ENCODE peak calls at places on chromosomes 5 and 9, in five cellular contexts. N is H1, V is mesenchymal stem cell, C is IMR-90, Q is neuronal stem cell. F is an unnamed sample. For H3K4me1, the result is how much of the 10 kb centered on the place peaks cover.

GRCh38 chr5:155878991-155879575 is 447.9 kb upstream of the SGCD start:
- DNase-seq in N (no peak), V (no peak), C (no peak), Q (no peak), F (no peak)

GRCh38 chr5:124996764-124997077 is 250.3 kb upstream of the ZNF608 start:
- DNase-seq in N (no peak), V (peak), C (peak), Q (peak), F (peak)

GRCh38 chr9:135419106-135419505 is 60.5 kb upstream of the PPP1R26 start:
- DNase-seq in N (no peak), V (no peak), C (no peak), Q (no peak), F (no peak)

GRCh38 chr5:39191216-39191615 is 28.1 kb downstream of the FYB1 start:
- DNase-seq in N (no peak), V (no peak), C (no peak), Q (no peak), F (no peak)

GRCh38 chr5:110386782-110387181 is 339.7 kb downstream of the TMEM232 start:
- DNase-seq in N (no peak), V (peak), C (peak), Q (no peak), F (peak)

GRCh38 chr9:79257215-79257614 is 314.6 kb upstream of the TLE4 start:
- DNase-seq in N (no peak), V (no peak), C (no peak), Q (no peak), F (no peak)

GRCh38 chr5:68396722-68397121 is 181.2 kb downstream of the PIK3R1 start:
- DNase-seq in N (no peak), V (no peak), C (no peak), Q (no peak), F (no peak)

GRCh38 chr9:127344373-127344995 is 52.5 kb upstream of the SLC2A8 start:
- DNase-seq in N (no peak), V (peak), C (peak), Q (no peak), F (peak)

GRCh38 chr5:133391349-133392136 is 220.8 kb downstream of the FSTL4 start:
- DNase-seq in N (peak), V (no peak), C (no peak), Q (no peak), F (no peak)

GRCh38 chr9:36503172-36504153 is 69.2 kb upstream of the MELK start:
- DNase-seq in N (no peak), V (peak), C (peak), Q (no peak), F (no peak)

GRCh38 chr5:81128416-81128815 is 104.7 kb upstream of the CKMT2 start:
- DNase-seq in N (no peak), V (no peak), C (no peak), Q (no peak), F (no peak)

GRCh38 chr5:94983861-94984535 is 300.9 kb downstream of the MCTP1 start:
- DNase-seq in N (no peak), V (peak), C (peak), Q (no peak), F (no peak)

DNA sequence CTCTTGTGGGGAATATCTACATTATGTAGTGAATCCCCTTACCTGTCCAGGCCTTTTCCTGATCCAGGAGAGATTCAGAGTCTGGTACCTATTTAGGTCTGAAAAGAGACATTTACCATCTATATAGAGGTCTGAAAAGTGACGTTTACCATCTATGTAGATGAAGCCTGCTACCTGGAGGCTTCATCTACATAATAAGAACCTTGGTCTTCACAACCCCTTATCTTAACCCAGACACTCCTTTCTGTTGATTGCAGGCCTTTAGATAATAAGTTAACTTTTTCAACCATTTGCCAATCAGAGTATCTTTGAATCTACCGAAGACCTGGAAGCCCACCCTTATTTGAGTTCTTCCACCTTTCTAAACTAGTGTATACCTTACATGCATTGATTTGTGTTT is 113.0 kb upstream of the DMRT1 start:
- DNase-seq in N (no peak), V (no peak), C (no peak), Q (no peak), F (no peak)
- H4K91ac ChIP-seq in N (no peak), V (no peak), C (no peak), Q (no peak), F (peak)

GRCh38 chr9:21985964-21986667 is 8.1 kb downstream of the CDKN2A start:
- DNase-seq in N (no peak), V (no peak), C (no peak), Q (no peak), F (no peak)

GRCh38 chr9:21988056-21988990 is 5.9 kb downstream of the CDKN2A start:
- DNase-seq in N (no peak), V (no peak), C (no peak), Q (no peak), F (no peak)

GRCh38 chr9:21993007-21993406 is 1.2 kb downstream of the CDKN2A start:
- DNase-seq in N (no peak), V (no peak), C (no peak), Q (no peak), F (no peak)

GRCh38 chr9:21991039-21991959 is 2.9 kb downstream of the CDKN2A start:
- DNase-seq in N (no peak), V (no peak), C (no peak), Q (no peak), F (no peak)

DNA sequence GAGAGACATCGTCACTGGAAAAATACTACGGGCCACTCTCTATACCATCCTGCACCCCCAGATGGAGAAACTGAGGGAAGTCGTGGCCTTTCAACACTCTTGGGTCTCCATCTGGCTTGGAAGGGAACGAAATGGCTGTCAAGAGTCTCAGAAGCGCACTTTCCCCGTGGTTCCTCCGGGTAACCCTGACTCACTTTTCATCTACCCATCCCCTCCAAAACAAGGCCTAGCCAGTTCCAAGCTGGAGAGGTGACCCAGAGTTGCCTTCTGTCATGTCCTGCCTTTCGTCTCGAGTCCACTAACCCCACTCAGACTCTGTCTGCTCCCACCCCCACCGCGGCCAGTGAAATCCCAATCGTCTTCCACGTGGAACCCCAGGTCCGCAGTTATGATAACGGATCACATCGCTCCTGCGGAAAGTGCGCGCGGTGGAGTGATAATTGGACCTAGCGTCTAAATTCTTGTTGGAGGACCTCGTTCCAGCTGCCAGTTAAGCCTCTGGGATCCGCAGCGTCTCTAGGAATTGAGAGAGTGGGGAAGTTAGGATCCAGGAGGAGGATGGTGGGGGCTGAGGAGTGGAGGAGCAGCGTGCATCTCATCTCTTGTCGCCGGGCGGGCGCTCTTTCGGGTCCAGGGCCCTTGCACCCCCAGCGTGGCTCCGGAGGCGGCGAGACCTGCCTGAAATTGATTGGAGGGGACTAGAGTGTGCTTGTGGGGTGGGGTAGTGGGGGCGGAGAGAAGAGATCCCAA is 4.6 kb downstream of the CDKN2A start:
- DNase-seq in N (peak), V (no peak), C (no peak), Q (no peak), F (no peak)
- H2AFZ ChIP-seq in N (peak), V (peak), C (peak), Q (peak), F (no peak)

GRCh38 chr5:148828461-148829247 is 2.2 kb downstream of the ADRB2 start:
- DNase-seq in N (no peak), V (no peak), C (peak), Q (no peak), F (no peak)
- H3K4me1 ChIP-seq in N (under half), V (under half), C (under half), Q (under half), F (under half)

GRCh38 chr5:139648205-139649081 is at the start of gene CXXC5:
- DNase-seq in N (peak), V (peak), C (peak), Q (peak), F (peak)

GRCh38 chr5:139649082-139649991 is 1.2 kb downstream of the CXXC5 start:
- DNase-seq in N (peak), V (peak), C (no peak), Q (no peak), F (peak)

GRCh38 chr5:139651502-139651862 is 3.3 kb downstream of the CXXC5 start:
- DNase-seq in N (no peak), V (peak), C (no peak), Q (no peak), F (no peak)

GRCh38 chr5:139650689-139651501 is 2.7 kb downstream of the CXXC5 start:
- DNase-seq in N (no peak), V (peak), C (no peak), Q (no peak), F (no peak)

DNA sequence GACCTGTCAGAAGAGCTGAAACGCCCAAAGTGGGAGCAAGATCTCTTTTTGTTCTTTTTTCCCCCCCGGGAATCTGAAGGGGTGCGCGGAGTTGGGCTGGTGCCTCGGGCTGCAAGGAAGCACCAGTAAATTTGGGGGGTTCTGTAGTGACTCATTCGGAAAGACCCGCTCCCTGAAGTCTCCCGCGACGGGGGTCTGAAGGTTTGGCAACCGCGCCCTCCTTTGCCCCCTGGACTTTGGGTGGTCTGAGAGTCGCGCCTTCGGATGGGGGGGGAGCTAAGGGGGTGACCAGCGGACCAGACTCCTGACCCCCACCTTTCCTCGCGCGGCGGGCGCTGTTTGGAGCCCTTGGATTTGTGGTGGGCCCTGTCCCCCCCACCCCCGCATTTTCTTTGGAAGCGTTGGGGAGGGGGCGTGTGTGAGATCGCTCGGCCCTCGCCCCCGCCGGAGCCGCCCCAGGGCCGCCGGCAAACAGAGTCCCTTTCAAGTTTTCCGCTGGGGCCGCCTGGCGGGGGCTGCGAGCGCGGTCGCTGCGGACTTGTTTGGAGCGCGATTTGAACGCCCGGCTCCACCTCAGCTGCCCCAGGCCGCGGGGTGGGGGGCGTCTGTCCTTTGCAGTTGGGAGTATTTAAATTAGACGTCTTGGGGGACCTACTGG is 2.0 kb downstream of the CXXC5 start:
- DNase-seq in N (no peak), V (peak), C (no peak), Q (no peak), F (peak)
- H4K91ac ChIP-seq in N (peak), V (peak), C (peak), Q (no peak), F (peak)